ENCODE peak calls at places on chromosome 11, in five cellular contexts. P is epithelial cell of proximal tubule, H is neural progenitor cell, D is left ventricle myocardium inferior, A is astrocyte of the spinal cord. E is an unnamed sample.

GRCh38 chr11:44948155-44948554 is 2.5 kb downstream of the TP53I11 start:
- DNase-seq in D (no peak), A (no peak), H (no peak), P (no peak), E (no peak)

GRCh38 chr11:46674463-46675287 is 25.7 kb downstream of the ARHGAP1 start:
- DNase-seq in P (no peak), A (peak), H (peak), D (peak), E (no peak)

GRCh38 chr11:12274056-12274455 is 103.3 kb upstream of the PARVA start:
- DNase-seq in A (no peak), H (no peak), P (no peak), D (no peak), E (no peak)

GRCh38 chr11:87290304-87290922 is 252.7 kb downstream of the TMEM135 start:
- DNase-seq in A (peak), H (peak), P (no peak), D (no peak), E (no peak)

GRCh38 chr11:37105456-37105855 is 507.4 kb upstream of the RAG2 start:
- DNase-seq in A (peak), H (no peak), P (no peak), D (no peak), E (no peak)

GRCh38 chr11:75233688-75234295 is 6.8 kb upstream of the TPBGL start:
- DNase-seq in A (peak), H (peak), D (no peak), P (peak), E (no peak)

GRCh38 chr11:115132829-115133228 is 371.4 kb downstream of the CADM1 start:
- DNase-seq in H (no peak), D (no peak), A (no peak), P (no peak), E (no peak)

GRCh38 chr11:47257518-47258316 is at the start of gene NR1H3:
- DNase-seq in D (peak), A (peak), H (peak), P (no peak), E (no peak)

GRCh38 chr11:71302534-71302909 is 50.1 kb upstream of the SHANK2 start:
- DNase-seq in A (no peak), D (no peak), P (no peak), H (no peak), E (no peak)

GRCh38 chr11:69893631-69894030 is 74.4 kb upstream of the FGF3 start:
- DNase-seq in D (no peak), P (no peak), A (no peak), H (no peak), E (no peak)

GRCh38 chr11:69361048-69361447 is 67.1 kb downstream of the MYEOV start:
- DNase-seq in A (no peak), D (no peak), P (no peak), H (no peak), E (no peak)

GRCh38 chr11:132278801-132279574 is 908.6 kb downstream of the NTM start:
- DNase-seq in D (no peak), H (peak), P (no peak), A (peak), E (no peak)

GRCh38 chr11:3037041-3037944 is 19.9 kb downstream of the CARS1 start:
- DNase-seq in D (peak), A (peak), H (peak), P (no peak), E (peak)

GRCh38 chr11:16169541-16169940 is 186.8 kb downstream of the SOX6 start:
- DNase-seq in D (no peak), P (no peak), H (no peak), A (no peak), E (no peak)

GRCh38 chr11:42239102-42239501 is 779.6 kb upstream of the LRRC4C start:
- DNase-seq in A (peak), P (no peak), H (no peak), D (no peak), E (no peak)

GRCh38 chr11:62724171-62724570 is 3.1 kb downstream of the HNRNPUL2 start:
- DNase-seq in D (no peak), P (no peak), H (no peak), A (no peak), E (no peak)

GRCh38 chr11:83272627-83273026 is 13.5 kb downstream of the CCDC90B start:
- DNase-seq in H (no peak), D (no peak), P (no peak), A (peak), E (no peak)

GRCh38 chr11:32081901-32082300 is 9.0 kb upstream of the RCN1 start:
- DNase-seq in A (no peak), D (no peak), P (no peak), H (no peak), E (no peak)

GRCh38 chr11:83477772-83478171 is 191.6 kb upstream of the CCDC90B start:
- DNase-seq in P (no peak), A (no peak), H (no peak), D (no peak), E (no peak)

DNA sequence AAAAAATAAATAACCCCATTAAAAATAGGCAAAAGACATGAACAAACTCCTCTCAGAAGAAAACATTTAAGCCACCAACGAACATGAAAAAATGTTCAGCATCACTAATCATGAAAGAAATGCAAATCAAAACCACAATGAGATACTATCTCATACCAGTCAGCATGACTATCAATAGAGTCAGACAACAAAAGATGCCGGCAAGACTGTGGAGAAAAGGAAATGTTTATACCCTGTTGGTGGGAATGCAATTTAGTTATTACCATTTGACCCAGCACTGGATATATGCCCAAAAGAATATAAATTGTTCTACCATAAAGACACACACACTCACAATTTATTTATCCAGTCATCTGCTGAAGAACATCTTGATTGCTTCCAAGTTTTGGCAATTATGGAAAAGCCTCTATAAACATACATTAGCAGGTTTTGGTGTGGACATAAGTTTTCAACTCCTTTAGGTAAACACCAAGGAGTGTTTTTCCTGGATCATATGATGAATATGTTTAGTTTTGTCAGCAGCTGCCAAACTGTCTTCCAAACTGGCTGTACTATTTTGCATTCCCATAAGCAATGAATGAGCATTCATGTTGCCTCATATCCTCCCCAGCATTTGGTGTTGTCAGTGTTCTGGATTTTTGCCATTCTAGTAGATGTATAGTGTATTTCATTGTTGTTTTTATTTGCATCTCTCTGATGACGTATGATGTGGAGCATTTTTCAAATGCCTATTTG is 28.0 kb downstream of the OR8D1 start:
- DNase-seq in D (no peak), H (no peak), P (no peak), A (peak), E (no peak)
- TF ChIP-seq CTCF in D (no peak), H (no peak), P (no peak), A (no peak), E (no peak)

GRCh38 chr11:72732329-72732728 is 19.9 kb downstream of the ARAP1 start:
- DNase-seq in H (no peak), A (no peak), D (no peak), P (no peak), E (no peak)

GRCh38 chr11:72737341-72737740 is 14.9 kb downstream of the ARAP1 start:
- DNase-seq in P (no peak), A (no peak), H (no peak), D (no peak), E (no peak)

GRCh38 chr11:72736452-72737069 is 15.6 kb downstream of the ARAP1 start:
- DNase-seq in P (no peak), A (no peak), D (peak), H (no peak), E (peak)

GRCh38 chr11:72738199-72739141 is 13.7 kb downstream of the ARAP1 start:
- DNase-seq in H (no peak), P (no peak), A (no peak), D (no peak), E (peak)

GRCh38 chr11:72735495-72736027 is 16.6 kb downstream of the ARAP1 start:
- DNase-seq in H (no peak), D (peak), A (peak), P (no peak), E (no peak)
- TF ChIP-seq CTCF in H (no peak), D (no peak), A (no peak), P (no peak), E (no peak)

GRCh38 chr11:123624974-123625373 is 29.4 kb downstream of the SCN3B start:
- DNase-seq in D (no peak), H (no peak), P (no peak), A (no peak), E (no peak)
- TF ChIP-seq CTCF in D (no peak), H (no peak), P (no peak), A (no peak), E (no peak)

GRCh38 chr11:30617762-30618161 is 31.6 kb upstream of the MPPED2 start:
- DNase-seq in D (no peak), H (no peak), P (no peak), A (no peak), E (no peak)
- TF ChIP-seq CTCF in D (no peak), H (peak), P (peak), A (no peak), E (no peak)

GRCh38 chr11:370087-370941 is 1.0 kb downstream of the B4GALNT4 start:
- DNase-seq in D (no peak), P (no peak), H (peak), A (no peak), E (no peak)
- TF ChIP-seq CTCF in D (no peak), P (no peak), H (peak), A (no peak), E (no peak)

GRCh38 chr11:65720237-65720934 is at the start of gene RNASEH2C:
- DNase-seq in P (no peak), D (peak), A (peak), H (peak), E (peak)

GRCh38 chr11:65717906-65718305 is 2.7 kb downstream of the RNASEH2C start:
- DNase-seq in P (no peak), D (no peak), A (no peak), H (no peak), E (no peak)

GRCh38 chr11:65718531-65718930 is 2.1 kb downstream of the RNASEH2C start:
- DNase-seq in A (no peak), H (no peak), D (no peak), P (no peak), E (no peak)

GRCh38 chr11:65719887-65720236 is 736 bp downstream of the RNASEH2C start:
- DNase-seq in P (no peak), D (no peak), A (peak), H (no peak), E (no peak)

DNA sequence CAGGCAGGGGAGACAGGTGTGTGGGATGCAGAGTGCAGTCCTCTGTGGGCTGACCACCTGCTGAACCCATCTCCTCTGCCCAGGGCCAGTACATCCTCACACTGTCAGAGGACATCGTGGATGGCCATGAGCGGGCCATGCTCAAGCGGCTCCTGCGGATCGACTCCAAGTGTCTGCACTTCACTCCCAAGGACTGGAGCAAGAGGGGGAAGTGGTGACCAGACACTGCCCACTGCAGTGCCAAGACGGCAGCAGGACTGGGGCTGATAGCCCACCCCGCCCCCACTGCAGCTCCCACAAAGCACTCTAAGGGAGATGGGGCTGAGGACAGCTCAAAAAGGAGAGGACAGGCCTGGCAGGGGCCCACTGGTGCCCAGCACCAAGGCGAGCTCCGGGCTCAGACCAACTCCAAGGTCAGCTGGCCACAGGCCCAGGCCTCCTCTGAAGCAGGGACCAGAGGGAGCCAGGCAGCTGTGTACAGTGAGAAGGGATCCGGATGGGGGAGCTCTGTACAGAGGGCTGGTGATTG is 1.6 kb downstream of the RNASEH2C start:
- DNase-seq in H (no peak), A (peak), D (no peak), P (no peak), E (no peak)
- TF ChIP-seq CTCF in H (no peak), A (no peak), D (no peak), P (no peak), E (no peak)

GRCh38 chr11:1566381-1567051 is 5.6 kb downstream of the DUSP8 start:
- DNase-seq in P (no peak), H (no peak), A (no peak), D (no peak), E (no peak)
- TF ChIP-seq CTCF in P (peak), H (peak), A (peak), D (no peak), E (no peak)

DNA sequence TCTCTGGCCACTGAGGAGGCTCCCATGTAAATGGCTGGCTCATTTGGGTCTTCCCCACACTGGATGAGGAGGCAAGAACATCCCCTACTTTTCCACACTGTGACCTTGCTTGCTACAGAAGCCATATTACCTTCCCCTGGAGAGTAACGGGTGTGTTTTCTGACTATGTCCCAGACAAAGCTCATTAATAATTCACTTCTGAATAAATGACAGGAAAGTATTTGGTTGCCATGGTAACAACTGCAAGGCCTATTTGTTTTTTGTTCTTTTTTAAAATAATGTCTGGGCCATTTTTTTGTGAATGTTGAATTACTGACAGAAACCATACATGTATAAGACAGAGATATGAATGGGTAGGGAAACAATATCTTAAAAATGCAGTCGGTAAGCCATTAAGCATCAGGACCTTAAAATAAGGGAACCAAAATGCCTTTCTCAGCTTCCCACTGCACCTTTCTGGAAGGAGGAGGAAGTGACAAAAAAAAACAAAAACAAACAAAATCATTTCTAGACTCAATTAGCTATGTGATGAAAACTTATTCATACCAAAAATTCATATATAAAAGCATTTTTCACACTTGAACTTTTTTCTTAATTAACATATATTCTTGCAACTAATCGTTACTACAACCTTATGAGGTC is 31.9 kb downstream of the SLC1A2 start:
- DNase-seq in A (peak), D (no peak), P (no peak), H (no peak), E (no peak)
- TF ChIP-seq CTCF in A (no peak), D (peak), P (peak), H (no peak), E (peak)

DNA sequence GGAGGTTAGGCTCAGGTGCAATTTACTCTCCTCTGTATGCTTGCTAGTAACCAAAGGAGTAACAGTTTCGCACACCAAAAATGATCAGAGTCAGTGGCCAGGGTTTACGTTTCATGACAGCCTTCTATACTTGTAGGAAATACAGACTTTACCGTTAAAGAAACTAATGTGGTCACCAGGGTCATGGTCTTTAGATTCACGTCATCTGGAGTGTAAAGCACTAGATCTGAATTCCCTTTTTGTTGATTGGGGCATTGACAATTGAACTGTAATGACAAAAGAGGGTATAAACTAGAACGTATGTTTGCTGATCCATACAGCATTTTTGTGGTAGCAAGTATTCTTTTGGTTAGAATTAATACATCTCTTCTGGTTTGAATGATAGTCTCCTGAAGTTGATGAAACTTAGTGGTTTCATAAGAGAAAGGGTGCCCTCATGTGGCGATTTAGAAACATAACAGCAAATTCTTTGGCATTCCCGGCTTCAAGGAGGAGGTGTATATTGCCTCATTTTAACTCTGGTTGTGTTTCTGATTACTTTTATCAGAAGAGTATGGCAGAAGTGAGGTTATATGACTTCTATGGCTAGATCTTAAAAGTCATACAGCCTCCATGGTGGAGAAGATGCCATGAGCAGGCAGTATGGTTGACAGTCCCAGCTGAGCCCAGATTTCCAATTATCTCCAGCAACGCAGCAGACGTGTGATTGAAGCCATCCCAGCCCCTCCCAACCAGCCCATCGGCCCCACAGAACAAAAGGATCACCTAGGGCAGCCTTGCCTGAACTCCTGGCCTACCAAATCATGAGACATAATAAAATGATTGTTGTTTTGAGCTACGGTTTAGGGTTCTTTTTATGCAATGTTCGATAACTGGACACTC is 35.1 kb downstream of the MMP7 start:
- DNase-seq in H (peak), P (peak), A (peak), D (no peak), E (no peak)
- TF ChIP-seq CTCF in H (peak), P (peak), A (peak), D (peak), E (peak)

GRCh38 chr11:17890333-17890732 is 122.5 kb downstream of the SERGEF start:
- DNase-seq in A (no peak), P (no peak), H (no peak), D (no peak), E (no peak)
- TF ChIP-seq CTCF in A (peak), P (peak), H (peak), D (no peak), E (no peak)

E was measured in CD14-positive monocyte.